ENCODE peak calls at places on chromosomes 7 and 10, in five cellular contexts. I, Q, P, B and V are unnamed samples.

GRCh38 chr10:65143723-65144122 is 1622.5 kb downstream of the REEP3 start:
- DNase-seq in I (no peak), Q (no peak), P (no peak), B (no peak), V (no peak)

GRCh38 chr7:7292085-7292484 is 109.7 kb downstream of the C1GALT1 start:
- DNase-seq in B (no peak), I (no peak), Q (no peak), P (peak; percentile 23), V (no peak)

GRCh38 chr10:15122477-15123030 is 25.4 kb downstream of the RPP38 start:
- DNase-seq in P (no peak), B (no peak), I (no peak), Q (no peak), V (no peak)

GRCh38 chr7:51224811-51225581 is 91.6 kb downstream of the COBL start:
- DNase-seq in B (no peak), P (no peak), I (no peak), Q (no peak), V (no peak)

GRCh38 chr7:133191787-133192186 is 61.1 kb upstream of the EXOC4 start:
- DNase-seq in P (no peak), I (no peak), Q (no peak), B (no peak), V (no peak)

GRCh38 chr10:130027716-130028464 is 63.8 kb upstream of the EBF3 start:
- DNase-seq in B (peak; percentile 62), I (no peak), P (peak; percentile 75), Q (no peak), V (no peak)

GRCh38 chr10:42981358-42982236 is 95.3 kb upstream of the RET start:
- DNase-seq in I (no peak), Q (no peak), P (peak; percentile 73), B (peak; percentile 48), V (no peak)

GRCh38 chr7:20376796-20377195 is 46.1 kb downstream of the ITGB8 start:
- DNase-seq in B (no peak), P (no peak), I (no peak), Q (no peak), V (no peak)

GRCh38 chr7:6553460-6554044 is 2.3 kb upstream of the GRID2IP start:
- DNase-seq in P (peak; percentile 73), Q (no peak), B (no peak), I (no peak), V (no peak)

GRCh38 chr7:33776791-33777190 is 128.5 kb upstream of the BMPER start:
- DNase-seq in Q (no peak), B (no peak), P (no peak), I (no peak), V (no peak)

GRCh38 chr7:13989138-13989943 is at the start of gene ETV1:
- DNase-seq in Q (no peak), P (peak; percentile 79), B (peak; percentile 82), I (peak; percentile 65), V (no peak)

GRCh38 chr7:158811461-158811860 is 17.8 kb downstream of the ESYT2 start:
- DNase-seq in P (peak; percentile 87), Q (peak; percentile 37), B (no peak), I (no peak), V (peak; percentile 67)

GRCh38 chr7:116576350-116577319 is 51.8 kb downstream of the CAV1 start:
- DNase-seq in P (peak; percentile 81), I (no peak), Q (no peak), B (peak; percentile 70), V (peak; percentile 58)

GRCh38 chr7:137986252-137987010 is 15.5 kb downstream of the CREB3L2 start:
- DNase-seq in P (no peak), Q (peak; percentile 53), B (no peak), I (no peak), V (no peak)

GRCh38 chr7:48964074-48964473 is 39.7 kb downstream of the CDC14C start:
- DNase-seq in I (no peak), B (no peak), Q (no peak), P (no peak), V (no peak)

GRCh38 chr7:75637854-75638606 is 100.7 kb downstream of the HIP1 start:
- DNase-seq in P (no peak), I (no peak), B (no peak), Q (no peak), V (no peak)

GRCh38 chr7:69962856-69963149 is 364.5 kb downstream of the AUTS2 start:
- DNase-seq in P (no peak), B (no peak), Q (no peak), I (no peak), V (no peak)

GRCh38 chr10:101560293-101561067 is 27.6 kb downstream of the POLL start:
- DNase-seq in P (no peak), B (peak; percentile 51), Q (no peak), I (no peak), V (no peak)

GRCh38 chr7:145009866-145010265 is 174.0 kb upstream of the TPK1 start:
- DNase-seq in I (no peak), B (no peak), Q (no peak), P (no peak), V (no peak)

GRCh38 chr7:102891693-102892261 is 21.0 kb upstream of the LRRC17 start:
- DNase-seq in B (peak; percentile 78), Q (no peak), I (no peak), P (peak; percentile 83), V (no peak)

GRCh38 chr7:134619627-134620331 is 26.9 kb upstream of the BPGM start:
- DNase-seq in I (peak; percentile 91), Q (no peak), P (peak; percentile 80), B (no peak), V (peak; percentile 71)

GRCh38 chr7:138205614-138206150 is 129.4 kb downstream of the AKR1D1 start:
- DNase-seq in I (no peak), P (no peak), B (no peak), Q (no peak), V (no peak)

GRCh38 chr7:123643495-123644428 is 11.9 kb upstream of the LMOD2 start:
- DNase-seq in Q (peak; percentile 16), P (peak; percentile 52), B (no peak), I (no peak), V (peak; percentile 52)

GRCh38 chr7:142494021-142494420 is 236.2 kb upstream of the PRSS58 start:
- DNase-seq in I (no peak), B (no peak), Q (no peak), P (no peak), V (no peak)

GRCh38 chr10:77648472-77648871 is 10.9 kb upstream of the KCNMA1 start:
- DNase-seq in P (no peak), Q (no peak), I (no peak), B (no peak), V (no peak)

GRCh38 chr7:42735081-42735480 is 176.8 kb downstream of the C7orf25 start:
- DNase-seq in P (no peak), B (no peak), I (no peak), Q (no peak), V (no peak)

GRCh38 chr10:132265878-132266496 is 41.8 kb downstream of the STK32C start:
- DNase-seq in B (no peak), P (peak; percentile 79), Q (no peak), I (no peak), V (no peak)

GRCh38 chr10:30959855-30960247 is 71.8 kb downstream of the ZNF438 start:
- DNase-seq in B (no peak), Q (no peak), P (no peak), I (no peak), V (no peak)

GRCh38 chr7:21704362-21704761 is 161.5 kb downstream of the DNAH11 start:
- DNase-seq in I (no peak), P (no peak), Q (no peak), B (no peak), V (no peak)

GRCh38 chr10:87868277-87868676 is 4.9 kb downstream of the PTEN start:
- DNase-seq in I (no peak), Q (no peak), B (no peak), P (peak; percentile 21), V (no peak)

GRCh38 chr7:2219606-2220005 is 13.1 kb downstream of the MAD1L1 start:
- DNase-seq in B (no peak), I (no peak), P (no peak), Q (no peak), V (no peak)

GRCh38 chr7:69770613-69771012 is 172.3 kb downstream of the AUTS2 start:
- DNase-seq in I (no peak), Q (no peak), B (no peak), P (no peak), V (no peak)

GRCh38 chr10:80511984-80512634 is 25.6 kb upstream of the SH2D4B start:
- DNase-seq in P (peak; percentile 36), I (no peak), Q (no peak), B (peak; percentile 43), V (no peak)

GRCh38 chr10:126583507-126584200 is 86.8 kb downstream of the C10orf90 start:
- DNase-seq in I (no peak), Q (no peak), P (no peak), B (no peak), V (no peak)
- TF ChIP-seq CTCF in I (no peak), Q (no peak), P (no peak), B (no peak), V (no peak)

DNA sequence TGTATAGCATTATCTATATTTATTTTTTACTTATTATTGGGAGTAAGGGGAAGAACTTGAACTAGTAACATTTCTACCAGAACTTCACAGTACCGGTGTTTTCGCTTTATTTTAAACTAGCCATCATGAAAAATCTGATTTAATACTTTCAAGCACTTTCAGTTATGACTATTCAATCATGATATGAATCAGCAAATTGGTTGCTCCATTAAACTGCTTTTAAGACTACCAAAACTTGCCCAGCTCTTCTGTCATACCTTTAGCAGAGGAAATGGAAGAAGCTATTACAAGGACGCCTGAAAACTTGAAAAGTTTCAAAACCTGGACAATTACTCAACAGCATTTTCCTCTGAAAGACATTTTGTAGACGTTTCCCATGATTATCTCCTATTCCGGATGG is 2.1 kb downstream of the JAZF1 start:
- DNase-seq in B (no peak), I (no peak), Q (no peak), P (peak; percentile 81), V (no peak)
- H3K4me3 ChIP-seq in B (peak overlapping the region; percentile 97), I (peak overlapping the region; percentile 60), Q (no peak overlapping the region), P (peak overlapping the region; percentile 74), V (no peak overlapping the region)

GRCh38 chr10:70985824-70986336 is 97.5 kb upstream of the PCBD1 start:
- DNase-seq in I (no peak), P (no peak), Q (no peak), B (no peak), V (no peak)
- H3K27me3 ChIP-seq in I (peaks cover under 1% of the 10 kb centered on the region), P (peaks cover 10% of the 10 kb centered on the region), Q (no peaks in the 10 kb centered on the region), B (peaks cover 2% of the 10 kb centered on the region), V (no peaks in the 10 kb centered on the region)

GRCh38 chr10:78996449-78997129 is 72.2 kb upstream of the ZMIZ1 start:
- DNase-seq in I (no peak), P (peak; percentile 70), B (no peak), Q (no peak), V (no peak)
- TF ChIP-seq CTCF in I (no peak), P (no peak), B (no peak), Q (no peak), V (no peak)

GRCh38 chr10:119817991-119818888 is 54.4 kb downstream of the MCMBP start:
- DNase-seq in Q (peak; percentile 87), I (no peak), P (peak; percentile 88), B (peak; percentile 81), V (no peak)
- H3K4me3 ChIP-seq in Q (peak overlapping the region; percentile 30), I (no peak overlapping the region), P (peak overlapping the region; percentile 67), B (peak overlapping the region; percentile 37), V (peak overlapping the region; percentile 44)

GRCh38 chr10:23190872-23191763 is 994 bp upstream of the PTF1A start:
- DNase-seq in B (no peak), Q (no peak), I (no peak), P (peak; percentile 52), V (no peak)
- H3K27me3 ChIP-seq in B (peaks cover 70% of the 10 kb centered on the region), Q (no peaks in the 10 kb centered on the region), I (no peaks in the 10 kb centered on the region), P (peaks cover 57% of the 10 kb centered on the region), V (peaks cover 63% of the 10 kb centered on the region)